ENCODE peak calls at places on chromosomes 11 and 22, in ten cellular contexts. One of them, this sample, is unnamed.

GRCh38 chr11:6633422-6634408 is 14.5 kb upstream of the TPP1 start:
- DNase-seq in heart right ventricle: peak; percentile 57
- DNase-seq in tibial artery: peak; percentile 53
- DNase-seq in OCI-LY7: no peak
- DNase-seq in fibroblast of lung: no peak
- DNase-seq in fibroblast of the aortic adventitia: no peak
- DNase-seq in cardiac fibroblast: no peak
- DNase-seq in body of pancreas: no peak
- DNase-seq in epithelial cell of esophagus: no peak
- DNase-seq in CD8-positive, alpha-beta T cell: no peak
- DNase-seq in this sample: no peak

GRCh38 chr11:65625628-65626342 is 10.2 kb downstream of the PCNX3 start:
- DNase-seq in epithelial cell of esophagus: peak; percentile 44
- DNase-seq in OCI-LY7: peak; percentile 55
- DNase-seq in fibroblast of the aortic adventitia: peak; percentile 24
- DNase-seq in cardiac fibroblast: peak; percentile 51
- DNase-seq in CD8-positive, alpha-beta T cell: peak; percentile 31
- DNase-seq in body of pancreas: peak; percentile 64
- DNase-seq in fibroblast of lung: no peak
- DNase-seq in heart right ventricle: peak; percentile 54
- DNase-seq in tibial artery: no peak
- DNase-seq in this sample: no peak

GRCh38 chr11:74672956-74673895 is 58.0 kb downstream of the CHRDL2 start:
- DNase-seq in body of pancreas: peak; percentile 76
- DNase-seq in heart right ventricle: peak; percentile 71
- DNase-seq in fibroblast of lung: peak; percentile 97
- DNase-seq in cardiac fibroblast: peak; percentile 98
- DNase-seq in epithelial cell of esophagus: peak; percentile 86
- DNase-seq in CD8-positive, alpha-beta T cell: no peak
- DNase-seq in tibial artery: peak; percentile 94
- DNase-seq in OCI-LY7: no peak
- DNase-seq in fibroblast of the aortic adventitia: peak; percentile 98
- DNase-seq in this sample: no peak

GRCh38 chr11:87391501-87391900 is 353.8 kb downstream of the TMEM135 start:
- DNase-seq in cardiac fibroblast: no peak
- DNase-seq in OCI-LY7: no peak
- DNase-seq in body of pancreas: no peak
- DNase-seq in fibroblast of lung: peak; percentile 9
- DNase-seq in heart right ventricle: no peak
- DNase-seq in fibroblast of the aortic adventitia: peak; percentile 84
- DNase-seq in CD8-positive, alpha-beta T cell: no peak
- DNase-seq in tibial artery: no peak
- DNase-seq in epithelial cell of esophagus: no peak
- DNase-seq in this sample: no peak

GRCh38 chr11:82996966-82997606 is 74.6 kb downstream of the RAB30 start:
- DNase-seq in epithelial cell of esophagus: peak; percentile 74
- DNase-seq in tibial artery: no peak
- DNase-seq in heart right ventricle: no peak
- DNase-seq in fibroblast of the aortic adventitia: no peak
- DNase-seq in cardiac fibroblast: no peak
- DNase-seq in fibroblast of lung: peak; percentile 63
- DNase-seq in body of pancreas: peak; percentile 60
- DNase-seq in CD8-positive, alpha-beta T cell: no peak
- DNase-seq in OCI-LY7: peak; percentile 52
- DNase-seq in this sample: no peak

GRCh38 chr11:62575156-62575555 is 1.5 kb upstream of the EEF1G start:
- DNase-seq in OCI-LY7: no peak
- DNase-seq in body of pancreas: peak; percentile 64
- DNase-seq in tibial artery: peak; percentile 68
- DNase-seq in fibroblast of lung: no peak
- DNase-seq in epithelial cell of esophagus: no peak
- DNase-seq in cardiac fibroblast: no peak
- DNase-seq in CD8-positive, alpha-beta T cell: no peak
- DNase-seq in fibroblast of the aortic adventitia: no peak
- DNase-seq in heart right ventricle: no peak
- DNase-seq in this sample: peak; percentile 92

GRCh38 chr11:19377855-19378254 is 137.1 kb upstream of the E2F8 start:
- DNase-seq in body of pancreas: no peak
- DNase-seq in OCI-LY7: no peak
- DNase-seq in epithelial cell of esophagus: no peak
- DNase-seq in fibroblast of lung: no peak
- DNase-seq in fibroblast of the aortic adventitia: no peak
- DNase-seq in cardiac fibroblast: no peak
- DNase-seq in CD8-positive, alpha-beta T cell: no peak
- DNase-seq in heart right ventricle: no peak
- DNase-seq in tibial artery: no peak
- DNase-seq in this sample: no peak

GRCh38 chr22:22753526-22754267 is 109.3 kb downstream of the GGTLC2 start:
- DNase-seq in body of pancreas: peak; percentile 70
- DNase-seq in epithelial cell of esophagus: peak; percentile 43
- DNase-seq in tibial artery: peak; percentile 64
- DNase-seq in OCI-LY7: peak; percentile 86
- DNase-seq in cardiac fibroblast: peak; percentile 42
- DNase-seq in fibroblast of the aortic adventitia: peak; percentile 38
- DNase-seq in fibroblast of lung: peak; percentile 2
- DNase-seq in CD8-positive, alpha-beta T cell: peak; percentile 76
- DNase-seq in heart right ventricle: no peak
- DNase-seq in this sample: no peak

GRCh38 chr11:128964463-128964930 is 21.8 kb upstream of the TP53AIP1 start:
- DNase-seq in CD8-positive, alpha-beta T cell: no peak
- DNase-seq in body of pancreas: no peak
- DNase-seq in cardiac fibroblast: no peak
- DNase-seq in fibroblast of the aortic adventitia: no peak
- DNase-seq in OCI-LY7: no peak
- DNase-seq in fibroblast of lung: no peak
- DNase-seq in tibial artery: no peak
- DNase-seq in epithelial cell of esophagus: no peak
- DNase-seq in heart right ventricle: no peak
- DNase-seq in this sample: no peak

GRCh38 chr11:73203322-73203721 is 14.8 kb upstream of the P2RY2 start:
- DNase-seq in cardiac fibroblast: no peak
- DNase-seq in heart right ventricle: no peak
- DNase-seq in body of pancreas: no peak
- DNase-seq in CD8-positive, alpha-beta T cell: no peak
- DNase-seq in OCI-LY7: no peak
- DNase-seq in tibial artery: no peak
- DNase-seq in epithelial cell of esophagus: no peak
- DNase-seq in fibroblast of lung: no peak
- DNase-seq in fibroblast of the aortic adventitia: no peak
- DNase-seq in this sample: peak; percentile 13

GRCh38 chr11:77375114-77375513 is 73.6 kb upstream of the GDPD4 start:
- DNase-seq in fibroblast of the aortic adventitia: peak; percentile 44
- DNase-seq in cardiac fibroblast: peak; percentile 8
- DNase-seq in body of pancreas: no peak
- DNase-seq in OCI-LY7: no peak
- DNase-seq in tibial artery: no peak
- DNase-seq in epithelial cell of esophagus: peak; percentile 24
- DNase-seq in heart right ventricle: no peak
- DNase-seq in fibroblast of lung: peak; percentile 68
- DNase-seq in CD8-positive, alpha-beta T cell: no peak
- DNase-seq in this sample: no peak

GRCh38 chr11:77372736-77373135 is 71.2 kb upstream of the GDPD4 start:
- DNase-seq in fibroblast of the aortic adventitia: no peak
- DNase-seq in heart right ventricle: no peak
- DNase-seq in fibroblast of lung: no peak
- DNase-seq in epithelial cell of esophagus: peak; percentile 14
- DNase-seq in CD8-positive, alpha-beta T cell: no peak
- DNase-seq in tibial artery: no peak
- DNase-seq in OCI-LY7: no peak
- DNase-seq in cardiac fibroblast: no peak
- DNase-seq in body of pancreas: no peak
- DNase-seq in this sample: no peak

GRCh38 chr11:77371646-77372045 is 70.2 kb upstream of the GDPD4 start:
- DNase-seq in tibial artery: no peak
- DNase-seq in body of pancreas: no peak
- DNase-seq in epithelial cell of esophagus: no peak
- DNase-seq in fibroblast of the aortic adventitia: no peak
- DNase-seq in heart right ventricle: no peak
- DNase-seq in CD8-positive, alpha-beta T cell: no peak
- DNase-seq in cardiac fibroblast: no peak
- DNase-seq in OCI-LY7: no peak
- DNase-seq in fibroblast of lung: no peak
- DNase-seq in this sample: no peak

GRCh38 chr11:77374611-77375031 is 73.1 kb upstream of the GDPD4 start:
- DNase-seq in body of pancreas: no peak
- DNase-seq in epithelial cell of esophagus: peak; percentile 79
- DNase-seq in heart right ventricle: no peak
- DNase-seq in CD8-positive, alpha-beta T cell: no peak
- DNase-seq in tibial artery: no peak
- DNase-seq in OCI-LY7: no peak
- DNase-seq in fibroblast of lung: peak; percentile 61
- DNase-seq in fibroblast of the aortic adventitia: no peak
- DNase-seq in cardiac fibroblast: no peak
- DNase-seq in this sample: no peak

GRCh38 chr11:77374108-77374507 is 72.6 kb upstream of the GDPD4 start:
- DNase-seq in fibroblast of the aortic adventitia: no peak
- DNase-seq in epithelial cell of esophagus: peak; percentile 41
- DNase-seq in CD8-positive, alpha-beta T cell: no peak
- DNase-seq in body of pancreas: no peak
- DNase-seq in heart right ventricle: no peak
- DNase-seq in fibroblast of lung: peak; percentile 58
- DNase-seq in tibial artery: no peak
- DNase-seq in cardiac fibroblast: no peak
- DNase-seq in OCI-LY7: no peak
- DNase-seq in this sample: no peak
- TF ChIP-seq CTCF in fibroblast of the aortic adventitia: no peak
- TF ChIP-seq CTCF in epithelial cell of esophagus: no peak
- TF ChIP-seq CTCF in CD8-positive, alpha-beta T cell: no peak
- TF ChIP-seq CTCF in body of pancreas: no peak
- TF ChIP-seq CTCF in heart right ventricle: no peak
- TF ChIP-seq CTCF in fibroblast of lung: no peak
- TF ChIP-seq CTCF in tibial artery: no peak
- TF ChIP-seq CTCF in cardiac fibroblast: no peak
- TF ChIP-seq CTCF in OCI-LY7: no peak
- TF ChIP-seq CTCF in this sample: no peak

DNA sequence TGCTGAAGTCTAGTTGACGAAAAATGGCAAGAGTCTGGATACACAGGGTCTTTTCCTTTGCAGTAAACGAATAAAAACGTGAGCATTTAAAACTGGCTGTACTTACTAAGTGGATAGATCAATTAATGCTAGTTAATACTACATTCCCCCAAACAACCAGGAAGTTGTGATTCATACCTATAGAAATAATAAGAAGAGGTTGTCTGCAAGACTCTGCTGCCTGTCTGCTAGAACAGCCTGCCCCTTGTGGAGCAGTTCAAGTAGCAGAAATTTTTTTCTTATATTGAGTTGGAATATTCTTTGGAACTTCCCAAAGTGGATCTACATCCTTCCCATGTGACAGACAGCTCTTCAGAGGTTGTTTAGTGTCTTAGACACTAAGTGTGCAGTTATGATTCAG is 86.8 kb downstream of the TEAD1 start:
- DNase-seq in cardiac fibroblast: peak; percentile 60
- DNase-seq in OCI-LY7: no peak
- DNase-seq in heart right ventricle: no peak
- DNase-seq in tibial artery: no peak
- DNase-seq in epithelial cell of esophagus: peak; percentile 65
- DNase-seq in body of pancreas: no peak
- DNase-seq in fibroblast of the aortic adventitia: peak; percentile 34
- DNase-seq in fibroblast of lung: peak; percentile 47
- DNase-seq in CD8-positive, alpha-beta T cell: no peak
- DNase-seq in this sample: no peak
- TF ChIP-seq CTCF in cardiac fibroblast: peak; percentile 48
- TF ChIP-seq CTCF in OCI-LY7: peak; percentile 28
- TF ChIP-seq CTCF in heart right ventricle: peak; percentile 33
- TF ChIP-seq CTCF in tibial artery: no peak
- TF ChIP-seq CTCF in epithelial cell of esophagus: peak; percentile 66
- TF ChIP-seq CTCF in body of pancreas: no peak
- TF ChIP-seq CTCF in fibroblast of the aortic adventitia: peak; percentile 51
- TF ChIP-seq CTCF in fibroblast of lung: peak; percentile 15
- TF ChIP-seq CTCF in CD8-positive, alpha-beta T cell: no peak
- TF ChIP-seq CTCF in this sample: peak; percentile 68

GRCh38 chr11:68643576-68643975 is 40.8 kb upstream of the GAL start:
- DNase-seq in tibial artery: no peak
- DNase-seq in epithelial cell of esophagus: peak; percentile 29
- DNase-seq in body of pancreas: no peak
- DNase-seq in cardiac fibroblast: peak; percentile 36
- DNase-seq in CD8-positive, alpha-beta T cell: no peak
- DNase-seq in OCI-LY7: no peak
- DNase-seq in fibroblast of the aortic adventitia: no peak
- DNase-seq in fibroblast of lung: peak; percentile 17
- DNase-seq in heart right ventricle: no peak
- DNase-seq in this sample: no peak
- TF ChIP-seq CTCF in tibial artery: no peak
- TF ChIP-seq CTCF in epithelial cell of esophagus: no peak
- TF ChIP-seq CTCF in body of pancreas: no peak
- TF ChIP-seq CTCF in cardiac fibroblast: no peak
- TF ChIP-seq CTCF in CD8-positive, alpha-beta T cell: no peak
- TF ChIP-seq CTCF in OCI-LY7: no peak
- TF ChIP-seq CTCF in fibroblast of the aortic adventitia: no peak
- TF ChIP-seq CTCF in fibroblast of lung: no peak
- TF ChIP-seq CTCF in heart right ventricle: no peak
- TF ChIP-seq CTCF in this sample: peak; percentile 53

DNA sequence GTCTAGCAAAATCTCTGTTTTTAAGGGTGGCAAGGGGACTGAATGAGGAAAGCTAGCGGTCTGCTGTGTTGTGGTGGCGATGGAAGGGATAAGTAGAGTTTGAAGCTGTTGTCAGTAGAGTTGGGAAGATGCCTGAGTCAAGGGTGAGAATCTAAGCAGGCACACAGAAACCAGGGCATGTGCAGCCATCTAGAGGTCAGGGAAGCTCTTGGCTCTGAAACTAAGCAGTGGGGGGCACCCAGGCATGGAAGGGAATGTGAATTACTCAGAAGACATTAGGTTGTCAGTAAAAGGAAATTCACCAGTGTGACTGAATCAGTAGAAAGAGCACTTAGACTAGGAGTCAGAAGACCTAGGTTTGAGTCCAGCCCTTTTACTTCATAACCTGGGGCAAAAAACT is 15.4 kb downstream of the BMAL1 start:
- DNase-seq in OCI-LY7: no peak
- DNase-seq in body of pancreas: no peak
- DNase-seq in heart right ventricle: no peak
- DNase-seq in tibial artery: no peak
- DNase-seq in CD8-positive, alpha-beta T cell: no peak
- DNase-seq in epithelial cell of esophagus: no peak
- DNase-seq in cardiac fibroblast: no peak
- DNase-seq in fibroblast of the aortic adventitia: no peak
- DNase-seq in fibroblast of lung: no peak
- DNase-seq in this sample: no peak
- TF ChIP-seq CTCF in OCI-LY7: no peak
- TF ChIP-seq CTCF in body of pancreas: no peak
- TF ChIP-seq CTCF in heart right ventricle: no peak
- TF ChIP-seq CTCF in tibial artery: no peak
- TF ChIP-seq CTCF in CD8-positive, alpha-beta T cell: no peak
- TF ChIP-seq CTCF in epithelial cell of esophagus: no peak
- TF ChIP-seq CTCF in cardiac fibroblast: no peak
- TF ChIP-seq CTCF in fibroblast of the aortic adventitia: no peak
- TF ChIP-seq CTCF in fibroblast of lung: no peak
- TF ChIP-seq CTCF in this sample: no peak

This sample was measured in chondrocyte.